ENCODE peak calls at places on chromosomes 5 and 9, in ten cellular contexts. F is AG04449; A is adrenal gland; K is GM23248; S is mammary epithelial cell; M is neuronal stem cell; X is cardiac muscle cell; E is CD8-positive, alpha-beta memory T cell; G is heart left ventricle; Q is HFF-Myc. O is an unnamed sample.
A peak's percentile ranks its signal among the peaks of the same experiment; 100 is the strongest.

GRCh38 chr9:286091-286740 is 71.6 kb downstream of the DOCK8 start:
- DNase-seq in F (no peak), A (no peak), K (no peak), S (peak; percentile 12), M (no peak), X (no peak), E (no peak), G (no peak), Q (no peak), O (no peak)

GRCh38 chr9:77977210-77977611 is 54.4 kb downstream of the GNAQ start:
- DNase-seq in F (no peak), A (peak; percentile 63), K (peak; percentile 79), S (peak; percentile 84), M (peak; percentile 30), X (peak; percentile 86), E (no peak), G (peak; percentile 55), Q (no peak), O (peak; percentile 1)

GRCh38 chr9:86867658-86868313 is 79.5 kb downstream of the GAS1 start:
- DNase-seq in F (no peak), A (no peak), K (no peak), S (no peak), M (no peak), X (peak; percentile 37), E (no peak), G (no peak), Q (no peak), O (no peak)

GRCh38 chr5:82886911-82887310 is 190.3 kb downstream of the TMEM167A start:
- DNase-seq in F (no peak), A (no peak), K (peak; percentile 4), S (no peak), M (no peak), X (peak; percentile 12), E (no peak), G (no peak), Q (no peak), O (no peak)

GRCh38 chr5:87850843-87851242 is 417.8 kb downstream of the TMEM161B start:
- DNase-seq in F (no peak), A (no peak), K (no peak), S (peak; percentile 16), M (no peak), X (no peak), E (no peak), G (no peak), Q (no peak), O (no peak)

GRCh38 chr5:176365663-176366574 is 632 bp downstream of the ARL10 start:
- DNase-seq in F (no peak), A (peak; percentile 32), K (peak; percentile 81), S (no peak), M (peak; percentile 62), X (peak; percentile 47), E (no peak), G (peak; percentile 58), Q (no peak), O (no peak)

GRCh38 chr5:177600458-177601018 is 606 bp downstream of the B4GALT7 start:
- DNase-seq in F (no peak), A (no peak), K (peak; percentile 68), S (peak; percentile 24), M (no peak), X (peak; percentile 36), E (no peak), G (no peak), Q (no peak), O (no peak)

GRCh38 chr5:27241564-27242257 is 203.3 kb upstream of the CDH9 start:
- DNase-seq in F (peak; percentile 95), A (no peak), K (peak; percentile 91), S (peak; percentile 95), M (no peak), X (peak; percentile 97), E (no peak), G (no peak), Q (peak; percentile 83), O (no peak)

GRCh38 chr5:62773460-62773859 is 194.8 kb downstream of the LRRC70 start:
- DNase-seq in F (no peak), A (no peak), K (no peak), S (no peak), M (no peak), X (no peak), E (no peak), G (no peak), Q (no peak), O (no peak)

GRCh38 chr9:107214915-107215314 is 68.2 kb upstream of the RAD23B start:
- DNase-seq in F (peak; percentile 41), A (no peak), K (peak; percentile 46), S (no peak), M (no peak), X (no peak), E (no peak), G (no peak), Q (no peak), O (no peak)

GRCh38 chr5:35838370-35839042 is 18.2 kb upstream of the IL7R start:
- DNase-seq in F (no peak), A (no peak), K (peak; percentile 17), S (no peak), M (no peak), X (no peak), E (no peak), G (no peak), Q (no peak), O (no peak)

GRCh38 chr9:113131689-113132151 is 19.1 kb upstream of the SLC31A2 start:
- DNase-seq in F (no peak), A (no peak), K (peak; percentile 41), S (no peak), M (no peak), X (peak; percentile 47), E (no peak), G (no peak), Q (peak; percentile 9), O (no peak)

GRCh38 chr5:84239509-84239908 is 145.2 kb downstream of the EDIL3 start:
- DNase-seq in F (no peak), A (no peak), K (peak; percentile 41), S (peak; percentile 63), M (no peak), X (peak; percentile 78), E (no peak), G (no peak), Q (no peak), O (no peak)

GRCh38 chr5:136396886-136397285 is 31.5 kb upstream of the TRPC7 start:
- DNase-seq in F (no peak), A (no peak), K (no peak), S (no peak), M (no peak), X (no peak), E (no peak), G (no peak), Q (no peak), O (no peak)

GRCh38 chr5:137735531-137736284 is at the start of gene KLHL3:
- DNase-seq in F (no peak), A (peak; percentile 51), K (peak; percentile 77), S (peak; percentile 63), M (peak; percentile 67), X (peak; percentile 70), E (peak; percentile 2), G (peak; percentile 44), Q (no peak), O (no peak)
- H3K4me3 ChIP-seq in F (peak within 1 kb of the TSS; percentile 63), A (no peak within 1 kb of the TSS), K (peak within 1 kb of the TSS; percentile 75), S (peak within 1 kb of the TSS; percentile 23), M (peak within 1 kb of the TSS; percentile 57), X (peak within 1 kb of the TSS; percentile 34), E (peak within 1 kb of the TSS; percentile 74), G (peak within 1 kb of the TSS; percentile 57), Q (peak within 1 kb of the TSS; percentile 41), O (peak within 1 kb of the TSS; percentile 40)

GRCh38 chr9:81312346-81312745 is 377.0 kb downstream of the TLE1 start:
- DNase-seq in F (no peak), A (no peak), K (no peak), S (no peak), M (no peak), X (peak; percentile 13), E (no peak), G (no peak), Q (no peak), O (no peak)

GRCh38 chr9:81317223-81317622 is 372.1 kb downstream of the TLE1 start:
- DNase-seq in F (no peak), A (no peak), K (no peak), S (no peak), M (no peak), X (no peak), E (no peak), G (no peak), Q (no peak), O (no peak)

GRCh38 chr9:81317939-81318338 is 371.4 kb downstream of the TLE1 start:
- DNase-seq in F (no peak), A (no peak), K (peak; percentile 0), S (no peak), M (no peak), X (no peak), E (no peak), G (no peak), Q (peak; percentile 7), O (no peak)

GRCh38 chr9:81314525-81314924 is 374.8 kb downstream of the TLE1 start:
- DNase-seq in F (no peak), A (peak; percentile 88), K (no peak), S (no peak), M (no peak), X (no peak), E (no peak), G (no peak), Q (no peak), O (no peak)

GRCh38 chr9:81313877-81314276 is 375.5 kb downstream of the TLE1 start:
- DNase-seq in F (no peak), A (no peak), K (no peak), S (no peak), M (no peak), X (no peak), E (no peak), G (no peak), Q (no peak), O (no peak)
- H3K4me3 ChIP-seq in F (no peak overlapping the region), A (no peak overlapping the region), K (no peak overlapping the region), S (no peak overlapping the region), M (no peak overlapping the region), X (no peak overlapping the region), E (no peak overlapping the region), G (no peak overlapping the region), Q (no peak overlapping the region), O (no peak overlapping the region)

GRCh38 chr5:81800797-81801196 is 49.9 kb upstream of the SSBP2 start:
- DNase-seq in F (no peak), A (no peak), K (no peak), S (no peak), M (no peak), X (peak; percentile 26), E (no peak), G (no peak), Q (no peak), O (no peak)
- H3K4me3 ChIP-seq in F (no peak overlapping the region), A (no peak overlapping the region), K (no peak overlapping the region), S (no peak overlapping the region), M (no peak overlapping the region), X (no peak overlapping the region), E (no peak overlapping the region), G (no peak overlapping the region), Q (no peak overlapping the region), O (no peak overlapping the region)

DNA sequence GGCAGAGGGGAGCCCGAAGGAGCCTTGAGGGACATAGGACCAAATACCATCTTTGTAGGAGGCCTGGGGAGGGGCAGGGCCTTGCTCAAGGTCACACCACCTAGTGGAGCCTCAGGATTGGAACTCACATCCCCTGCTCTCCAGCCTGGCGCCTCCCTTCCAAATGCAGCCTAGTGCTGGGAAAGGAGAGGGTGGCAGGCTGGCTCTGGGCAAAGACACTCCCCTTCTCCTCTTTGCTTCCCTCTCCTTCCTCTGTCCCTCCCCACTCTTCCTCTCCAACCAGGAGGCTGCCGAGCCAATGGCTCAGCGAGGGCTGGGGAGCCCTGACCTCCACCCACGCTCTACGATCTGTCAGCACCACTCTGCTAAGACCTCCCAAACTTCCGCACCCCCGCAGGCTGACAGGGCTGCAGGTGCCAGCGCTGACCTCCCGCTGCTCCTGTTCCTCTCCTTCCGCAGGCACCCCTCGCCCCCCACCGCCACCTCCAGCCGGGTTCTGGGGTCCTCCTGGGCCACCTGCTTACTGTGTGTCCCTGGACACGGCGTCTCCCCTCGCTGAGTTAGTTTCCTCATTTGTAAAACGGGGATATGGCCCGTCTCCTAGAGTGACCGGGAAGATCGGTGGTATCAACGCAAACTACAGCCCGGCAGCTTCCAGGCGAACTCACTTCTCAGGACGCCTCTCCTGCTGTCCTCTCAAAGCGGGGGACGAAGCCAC is 52.9 kb downstream of the C9orf50 start:
- DNase-seq in F (no peak), A (peak; percentile 76), K (peak; percentile 74), S (no peak), M (no peak), X (peak; percentile 76), E (no peak), G (peak; percentile 34), Q (no peak), O (no peak)
- H3K4me3 ChIP-seq in F (peak overlapping the region; percentile 53), A (no peak overlapping the region), K (peak overlapping the region; percentile 60), S (peak overlapping the region; percentile 15), M (peak overlapping the region; percentile 51), X (peak overlapping the region; percentile 35), E (peak overlapping the region; percentile 19), G (peak overlapping the region; percentile 57), Q (peak overlapping the region; percentile 42), O (no peak overlapping the region)